ENCODE peak calls at places on chromosomes 7 and 10, in eight cellular contexts. R is GM12865; D is activated CD4-positive, alpha-beta T cell treated with anti-CD3 and anti-CD28 coated beads, Interleukin-2, amount 50 U/mL, for 24 hours; C is ovary; T is activated CD8-positive, alpha-beta memory T cell treated with anti-CD3 and anti-CD28 coated beads for 48 hours; A is GOT3; U is WTC11; B is stimulated activated CD8-positive, alpha-beta memory T cell treated with anti-CD3 and anti-CD28 coated beads, Interleukin-4, amount 100 ng/mL, for 4 hours. M is an unnamed sample.

GRCh38 chr7:45655539-45655938 is 81.4 kb downstream of the ADCY1 start:
- DNase-seq in R (no peak), D (no peak), C (no peak), T (no peak), A (no peak), U (no peak), B (no peak), M (no peak)

GRCh38 chr10:131790021-131790420 is 110.8 kb upstream of the PPP2R2D start:
- DNase-seq in R (peak; percentile 17), D (no peak), C (no peak), T (no peak), A (no peak), U (no peak), B (no peak), M (peak; percentile 3)

GRCh38 chr7:41847171-41847570 is 144.3 kb upstream of the INHBA start:
- DNase-seq in R (no peak), D (no peak), C (no peak), T (no peak), A (no peak), U (no peak), B (no peak), M (no peak)

GRCh38 chr10:7915923-7916322 is 97.6 kb downstream of the TAF3 start:
- DNase-seq in R (no peak), D (no peak), C (no peak), T (no peak), A (no peak), U (no peak), B (no peak), M (no peak)

GRCh38 chr7:1864126-1864940 is 194.3 kb downstream of the ELFN1 start:
- DNase-seq in R (no peak), D (no peak), C (no peak), T (no peak), A (no peak), U (peak; percentile 39), B (no peak), M (no peak)

GRCh38 chr7:36604801-36605200 is 119.5 kb downstream of the AOAH start:
- DNase-seq in R (no peak), D (no peak), C (no peak), T (no peak), A (no peak), U (no peak), B (no peak), M (peak; percentile 2)

GRCh38 chr10:89478739-89479116 is 56.7 kb downstream of the SLC16A12 start:
- DNase-seq in R (no peak), D (no peak), C (no peak), T (no peak), A (no peak), U (no peak), B (no peak), M (no peak)

GRCh38 chr10:61904711-61905445 is 3.4 kb downstream of the ARID5B start:
- DNase-seq in R (peak; percentile 74), D (no peak), C (no peak), T (no peak), A (no peak), U (no peak), B (no peak), M (peak; percentile 73)

GRCh38 chr10:113854757-113855626 is 531 bp downstream of the NHLRC2 start:
- DNase-seq in R (peak; percentile 80), D (peak; percentile 45), C (peak; percentile 52), T (peak; percentile 58), A (peak; percentile 28), U (peak; percentile 42), B (no peak), M (peak; percentile 47)

GRCh38 chr10:21495002-21495685 is 30.3 kb downstream of the SKIDA1 start:
- DNase-seq in R (no peak), D (no peak), C (peak; percentile 29), T (no peak), A (no peak), U (no peak), B (no peak), M (no peak)

GRCh38 chr7:131110294-131111080 is 217.2 kb upstream of the MKLN1 start:
- DNase-seq in R (peak; percentile 17), D (no peak), C (peak; percentile 32), T (no peak), A (no peak), U (no peak), B (no peak), M (peak; percentile 27)

GRCh38 chr7:131537581-131537980 is 18.8 kb downstream of the PODXL start:
- DNase-seq in R (no peak), D (no peak), C (no peak), T (no peak), A (no peak), U (no peak), B (no peak), M (no peak)

GRCh38 chr7:73987298-73987697 is 40.7 kb upstream of the ELN start:
- DNase-seq in R (no peak), D (no peak), C (no peak), T (no peak), A (no peak), U (no peak), B (no peak), M (no peak)

GRCh38 chr10:12333382-12334185 is 15.8 kb upstream of the CAMK1D start:
- DNase-seq in R (peak; percentile 83), D (no peak), C (peak; percentile 27), T (no peak), A (peak; percentile 82), U (no peak), B (no peak), M (peak; percentile 5)

GRCh38 chr10:49550563-49550962 is 11.6 kb upstream of the ERCC6 start:
- DNase-seq in R (no peak), D (no peak), C (no peak), T (no peak), A (no peak), U (no peak), B (no peak), M (no peak)

GRCh38 chr7:44100458-44101303 is 3.5 kb upstream of the AEBP1 start:
- DNase-seq in R (no peak), D (no peak), C (peak; percentile 75), T (no peak), A (no peak), U (no peak), B (no peak), M (no peak)

GRCh38 chr7:41755100-41755499 is 52.2 kb upstream of the INHBA start:
- DNase-seq in R (no peak), D (no peak), C (no peak), T (no peak), A (no peak), U (no peak), B (no peak), M (no peak)

GRCh38 chr7:91941450-91941849 is 788 bp downstream of the AKAP9 start:
- DNase-seq in R (peak; percentile 71), D (no peak), C (peak; percentile 15), T (peak; percentile 2), A (no peak), U (no peak), B (no peak), M (peak; percentile 63)

GRCh38 chr7:118525020-118525419 is 300.5 kb downstream of the ANKRD7 start:
- DNase-seq in R (no peak), D (no peak), C (no peak), T (no peak), A (no peak), U (no peak), B (no peak), M (no peak)

GRCh38 chr7:5088906-5089305 is 43.2 kb downstream of the RBAK start:
- DNase-seq in R (no peak), D (no peak), C (no peak), T (no peak), A (no peak), U (no peak), B (no peak), M (no peak)

GRCh38 chr10:58952747-58953466 is 223.5 kb upstream of the PHYHIPL start:
- DNase-seq in R (peak; percentile 55), D (no peak), C (peak; percentile 44), T (no peak), A (no peak), U (peak; percentile 56), B (no peak), M (peak; percentile 60)

M was measured in small intestine.